ENCODE peak calls at places on chromosomes 4 and X, in nine cellular contexts. One of them, this sample, is unnamed.

GRCh38 chrX:9765737-9766098 is at the start of gene GPR143:
- DNase-seq in ovary: no peak
- DNase-seq in LNCaP clone FGC: no peak
- DNase-seq in brain microvascular endothelial cell: no peak
- DNase-seq in A549: no peak
- DNase-seq in foreskin keratinocyte: no peak
- DNase-seq in breast epithelium: no peak
- DNase-seq in fibroblast of lung: no peak
- DNase-seq in colonic mucosa: no peak
- DNase-seq in this sample: no peak

GRCh38 chr4:139368990-139369389 is 66.7 kb upstream of the NDUFC1 start:
- DNase-seq in ovary: no peak
- DNase-seq in LNCaP clone FGC: no peak
- DNase-seq in brain microvascular endothelial cell: peak; percentile 28
- DNase-seq in A549: no peak
- DNase-seq in foreskin keratinocyte: no peak
- DNase-seq in breast epithelium: no peak
- DNase-seq in fibroblast of lung: no peak
- DNase-seq in colonic mucosa: no peak
- DNase-seq in this sample: no peak

GRCh38 chrX:138847930-138848329 is 136.4 kb upstream of the FGF13 start:
- DNase-seq in ovary: no peak
- DNase-seq in LNCaP clone FGC: no peak
- DNase-seq in brain microvascular endothelial cell: no peak
- DNase-seq in A549: peak; percentile 0
- DNase-seq in foreskin keratinocyte: peak; percentile 13
- DNase-seq in breast epithelium: no peak
- DNase-seq in fibroblast of lung: peak; percentile 37
- DNase-seq in colonic mucosa: no peak
- DNase-seq in this sample: no peak

GRCh38 chr4:72290737-72291136 is 258.9 kb downstream of the NPFFR2 start:
- DNase-seq in ovary: no peak
- DNase-seq in LNCaP clone FGC: no peak
- DNase-seq in brain microvascular endothelial cell: no peak
- DNase-seq in A549: no peak
- DNase-seq in foreskin keratinocyte: no peak
- DNase-seq in breast epithelium: no peak
- DNase-seq in fibroblast of lung: no peak
- DNase-seq in colonic mucosa: no peak
- DNase-seq in this sample: no peak

GRCh38 chrX:120260369-120260768 is 9.8 kb downstream of the ZBTB33 start:
- DNase-seq in ovary: no peak
- DNase-seq in LNCaP clone FGC: no peak
- DNase-seq in brain microvascular endothelial cell: no peak
- DNase-seq in A549: no peak
- DNase-seq in foreskin keratinocyte: peak; percentile 82
- DNase-seq in breast epithelium: no peak
- DNase-seq in fibroblast of lung: no peak
- DNase-seq in colonic mucosa: no peak
- DNase-seq in this sample: no peak

GRCh38 chr4:74038161-74039064 is at the start of gene CXCL3:
- DNase-seq in ovary: peak; percentile 39
- DNase-seq in LNCaP clone FGC: no peak
- DNase-seq in brain microvascular endothelial cell: peak; percentile 59
- DNase-seq in A549: peak; percentile 72
- DNase-seq in foreskin keratinocyte: peak; percentile 71
- DNase-seq in breast epithelium: peak; percentile 53
- DNase-seq in fibroblast of lung: peak; percentile 72
- DNase-seq in colonic mucosa: peak; percentile 95
- DNase-seq in this sample: peak; percentile 16

GRCh38 chrX:3346436-3347329 is at the start of gene MXRA5:
- DNase-seq in ovary: no peak
- DNase-seq in LNCaP clone FGC: no peak
- DNase-seq in brain microvascular endothelial cell: no peak
- DNase-seq in A549: no peak
- DNase-seq in foreskin keratinocyte: peak; percentile 50
- DNase-seq in breast epithelium: no peak
- DNase-seq in fibroblast of lung: peak; percentile 6
- DNase-seq in colonic mucosa: no peak
- DNase-seq in this sample: no peak

GRCh38 chrX:38857736-38858432 is 56.6 kb downstream of the MID1IP1 start:
- DNase-seq in ovary: no peak
- DNase-seq in LNCaP clone FGC: no peak
- DNase-seq in brain microvascular endothelial cell: no peak
- DNase-seq in A549: no peak
- DNase-seq in foreskin keratinocyte: no peak
- DNase-seq in breast epithelium: no peak
- DNase-seq in fibroblast of lung: no peak
- DNase-seq in colonic mucosa: no peak
- DNase-seq in this sample: no peak

GRCh38 chr4:184462724-184463123 is 11.6 kb downstream of the IRF2 start:
- DNase-seq in ovary: no peak
- DNase-seq in LNCaP clone FGC: peak; percentile 60
- DNase-seq in brain microvascular endothelial cell: no peak
- DNase-seq in A549: no peak
- DNase-seq in foreskin keratinocyte: no peak
- DNase-seq in breast epithelium: no peak
- DNase-seq in fibroblast of lung: no peak
- DNase-seq in colonic mucosa: no peak
- DNase-seq in this sample: no peak

GRCh38 chrX:129768186-129768585 is 11.6 kb upstream of the SASH3 start:
- DNase-seq in ovary: no peak
- DNase-seq in LNCaP clone FGC: no peak
- DNase-seq in brain microvascular endothelial cell: no peak
- DNase-seq in A549: no peak
- DNase-seq in foreskin keratinocyte: no peak
- DNase-seq in breast epithelium: no peak
- DNase-seq in fibroblast of lung: no peak
- DNase-seq in colonic mucosa: no peak
- DNase-seq in this sample: no peak

GRCh38 chrX:71492086-71493065 is 40.5 kb upstream of the OGT start:
- DNase-seq in ovary: peak; percentile 35
- DNase-seq in LNCaP clone FGC: no peak
- DNase-seq in brain microvascular endothelial cell: peak; percentile 51
- DNase-seq in A549: peak; percentile 50
- DNase-seq in foreskin keratinocyte: peak; percentile 10
- DNase-seq in breast epithelium: no peak
- DNase-seq in fibroblast of lung: peak; percentile 41
- DNase-seq in colonic mucosa: peak; percentile 38
- DNase-seq in this sample: no peak

GRCh38 chr4:4425119-4425690 is 38.3 kb downstream of the NSG1 start:
- DNase-seq in ovary: no peak
- DNase-seq in LNCaP clone FGC: no peak
- DNase-seq in brain microvascular endothelial cell: no peak
- DNase-seq in A549: no peak
- DNase-seq in foreskin keratinocyte: no peak
- DNase-seq in breast epithelium: no peak
- DNase-seq in fibroblast of lung: no peak
- DNase-seq in colonic mucosa: no peak
- DNase-seq in this sample: no peak

GRCh38 chr4:4427886-4428285 is 41.0 kb downstream of the NSG1 start:
- DNase-seq in ovary: no peak
- DNase-seq in LNCaP clone FGC: no peak
- DNase-seq in brain microvascular endothelial cell: no peak
- DNase-seq in A549: no peak
- DNase-seq in foreskin keratinocyte: no peak
- DNase-seq in breast epithelium: no peak
- DNase-seq in fibroblast of lung: no peak
- DNase-seq in colonic mucosa: no peak
- DNase-seq in this sample: no peak

GRCh38 chr4:4425696-4426095 is 38.8 kb downstream of the NSG1 start:
- DNase-seq in ovary: no peak
- DNase-seq in LNCaP clone FGC: no peak
- DNase-seq in brain microvascular endothelial cell: no peak
- DNase-seq in A549: no peak
- DNase-seq in foreskin keratinocyte: no peak
- DNase-seq in breast epithelium: no peak
- DNase-seq in fibroblast of lung: no peak
- DNase-seq in colonic mucosa: peak; percentile 9
- DNase-seq in this sample: no peak

GRCh38 chr4:4427478-4427870 is 40.6 kb downstream of the NSG1 start:
- DNase-seq in ovary: no peak
- DNase-seq in LNCaP clone FGC: no peak
- DNase-seq in brain microvascular endothelial cell: no peak
- DNase-seq in A549: no peak
- DNase-seq in foreskin keratinocyte: no peak
- DNase-seq in breast epithelium: no peak
- DNase-seq in fibroblast of lung: no peak
- DNase-seq in colonic mucosa: no peak
- DNase-seq in this sample: no peak

DNA sequence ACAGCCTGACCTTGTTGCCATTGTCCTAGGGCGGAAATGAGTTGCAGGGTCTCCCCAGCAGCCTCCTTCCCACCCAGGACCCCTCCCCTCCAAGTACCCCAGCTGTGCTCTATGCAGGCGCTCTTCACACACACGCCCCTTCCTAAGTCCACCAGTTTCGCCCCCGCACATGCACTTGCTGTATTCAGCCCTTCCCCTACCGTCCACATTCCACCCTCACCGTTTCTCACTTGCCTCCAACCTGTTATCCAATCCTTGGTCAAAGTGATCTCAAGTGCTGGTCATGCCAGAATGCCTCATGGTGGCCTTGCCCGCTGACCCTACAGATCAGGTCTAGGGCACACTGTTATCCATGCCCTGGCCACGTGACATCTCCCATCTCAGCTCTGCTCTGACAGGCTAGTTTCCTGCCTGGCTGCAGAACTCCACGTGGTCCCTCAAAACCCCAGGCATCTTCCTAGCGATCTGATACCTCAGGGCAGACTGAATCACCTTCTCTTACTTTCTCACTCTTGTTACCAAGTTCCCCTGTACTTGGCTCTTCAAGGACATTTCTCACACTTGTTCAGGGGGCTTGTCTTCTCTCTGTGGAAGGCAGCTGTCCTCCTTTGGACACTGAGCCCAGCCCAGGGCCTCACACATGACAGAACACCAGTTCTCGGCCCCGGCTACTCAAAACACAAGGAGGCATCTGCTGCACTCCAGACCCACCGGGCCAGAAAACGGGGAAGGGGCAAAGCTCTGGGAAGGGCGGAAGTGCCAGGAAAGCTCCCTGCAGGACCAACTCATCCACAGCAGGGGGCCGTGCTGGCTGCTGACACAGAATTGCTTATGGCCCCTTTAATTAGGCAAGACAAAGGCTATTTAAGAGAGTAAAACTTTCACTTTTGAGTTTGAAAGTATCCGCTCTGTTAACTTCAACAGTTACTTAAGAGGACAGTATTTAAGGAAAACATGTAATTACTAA is 39.9 kb downstream of the NSG1 start:
- DNase-seq in ovary: no peak
- DNase-seq in LNCaP clone FGC: no peak
- DNase-seq in brain microvascular endothelial cell: no peak
- DNase-seq in A549: no peak
- DNase-seq in foreskin keratinocyte: no peak
- DNase-seq in breast epithelium: peak; percentile 30
- DNase-seq in fibroblast of lung: no peak
- DNase-seq in colonic mucosa: no peak
- DNase-seq in this sample: no peak
- TF ChIP-seq CTCF in ovary: no peak
- TF ChIP-seq CTCF in LNCaP clone FGC: no peak
- TF ChIP-seq CTCF in brain microvascular endothelial cell: peak; percentile 55
- TF ChIP-seq CTCF in A549: no peak
- TF ChIP-seq CTCF in foreskin keratinocyte: no peak
- TF ChIP-seq CTCF in breast epithelium: no peak
- TF ChIP-seq CTCF in fibroblast of lung: peak; percentile 12
- TF ChIP-seq CTCF in colonic mucosa: no peak
- TF ChIP-seq CTCF in this sample: no peak

GRCh38 chrX:153794018-153794896 is at the start of the genes IDH3G and SSR4:
- DNase-seq in ovary: peak; percentile 95
- DNase-seq in LNCaP clone FGC: peak; percentile 76
- DNase-seq in brain microvascular endothelial cell: peak; percentile 84
- DNase-seq in A549: peak; percentile 97
- DNase-seq in foreskin keratinocyte: peak; percentile 85
- DNase-seq in breast epithelium: peak; percentile 90
- DNase-seq in fibroblast of lung: peak; percentile 95
- DNase-seq in colonic mucosa: peak; percentile 89
- DNase-seq in this sample: peak; percentile 84
- TF ChIP-seq CTCF in ovary: no peak
- TF ChIP-seq CTCF in LNCaP clone FGC: no peak
- TF ChIP-seq CTCF in brain microvascular endothelial cell: no peak
- TF ChIP-seq CTCF in A549: no peak
- TF ChIP-seq CTCF in foreskin keratinocyte: peak; percentile 34
- TF ChIP-seq CTCF in breast epithelium: no peak
- TF ChIP-seq CTCF in fibroblast of lung: no peak
- TF ChIP-seq CTCF in colonic mucosa: no peak
- TF ChIP-seq CTCF in this sample: no peak

GRCh38 chr4:87229979-87230378 is 9.6 kb upstream of the KLHL8 start:
- DNase-seq in ovary: no peak
- DNase-seq in LNCaP clone FGC: no peak
- DNase-seq in brain microvascular endothelial cell: no peak
- DNase-seq in A549: no peak
- DNase-seq in foreskin keratinocyte: no peak
- DNase-seq in breast epithelium: no peak
- DNase-seq in fibroblast of lung: no peak
- DNase-seq in colonic mucosa: no peak
- DNase-seq in this sample: no peak
- TF ChIP-seq CTCF in ovary: no peak
- TF ChIP-seq CTCF in LNCaP clone FGC: no peak
- TF ChIP-seq CTCF in brain microvascular endothelial cell: no peak
- TF ChIP-seq CTCF in A549: no peak
- TF ChIP-seq CTCF in foreskin keratinocyte: no peak
- TF ChIP-seq CTCF in breast epithelium: no peak
- TF ChIP-seq CTCF in fibroblast of lung: no peak
- TF ChIP-seq CTCF in colonic mucosa: no peak
- TF ChIP-seq CTCF in this sample: no peak

GRCh38 chr4:18366136-18366535 is 344.6 kb upstream of the LCORL start:
- DNase-seq in ovary: no peak
- DNase-seq in LNCaP clone FGC: no peak
- DNase-seq in brain microvascular endothelial cell: no peak
- DNase-seq in A549: no peak
- DNase-seq in foreskin keratinocyte: no peak
- DNase-seq in breast epithelium: no peak
- DNase-seq in fibroblast of lung: no peak
- DNase-seq in colonic mucosa: no peak
- DNase-seq in this sample: no peak

GRCh38 chr4:18369561-18369960 is 348.0 kb upstream of the LCORL start:
- DNase-seq in ovary: no peak
- DNase-seq in LNCaP clone FGC: no peak
- DNase-seq in brain microvascular endothelial cell: no peak
- DNase-seq in A549: no peak
- DNase-seq in foreskin keratinocyte: no peak
- DNase-seq in breast epithelium: no peak
- DNase-seq in fibroblast of lung: no peak
- DNase-seq in colonic mucosa: no peak
- DNase-seq in this sample: no peak

DNA sequence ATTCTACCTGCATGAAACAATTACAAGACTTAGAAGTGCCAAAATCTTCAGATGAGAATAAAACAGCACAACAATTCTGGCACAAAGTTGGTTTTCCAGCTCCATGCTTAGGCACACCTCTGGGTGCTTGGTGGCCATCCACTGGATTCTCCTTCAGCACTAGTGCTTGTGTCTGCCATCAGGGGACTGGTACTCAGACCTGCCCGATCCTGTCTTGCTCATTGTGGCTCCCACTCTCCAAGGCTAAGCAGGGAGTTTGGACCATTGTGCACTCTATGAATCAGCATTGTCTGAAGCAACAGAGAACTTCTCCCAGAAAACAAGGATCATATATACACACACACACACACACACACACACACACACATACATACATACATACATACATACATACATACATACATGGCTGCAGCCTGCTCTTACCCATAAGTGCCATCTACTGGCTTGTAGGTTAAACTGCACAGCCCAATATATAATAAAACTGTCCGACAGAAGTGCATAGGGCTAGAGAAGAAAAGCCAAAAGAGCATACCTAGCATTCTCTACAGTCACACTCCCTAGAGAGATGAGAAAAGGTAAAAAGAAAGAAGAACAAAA is 345.3 kb upstream of the LCORL start:
- DNase-seq in ovary: no peak
- DNase-seq in LNCaP clone FGC: peak; percentile 33
- DNase-seq in brain microvascular endothelial cell: peak; percentile 2
- DNase-seq in A549: peak; percentile 18
- DNase-seq in foreskin keratinocyte: peak; percentile 32
- DNase-seq in breast epithelium: no peak
- DNase-seq in fibroblast of lung: peak; percentile 59
- DNase-seq in colonic mucosa: no peak
- DNase-seq in this sample: no peak
- TF ChIP-seq CTCF in ovary: no peak
- TF ChIP-seq CTCF in LNCaP clone FGC: peak; percentile 74
- TF ChIP-seq CTCF in brain microvascular endothelial cell: peak; percentile 55
- TF ChIP-seq CTCF in A549: no peak
- TF ChIP-seq CTCF in foreskin keratinocyte: peak; percentile 71
- TF ChIP-seq CTCF in breast epithelium: peak; percentile 16
- TF ChIP-seq CTCF in fibroblast of lung: peak; percentile 54
- TF ChIP-seq CTCF in colonic mucosa: peak; percentile 33
- TF ChIP-seq CTCF in this sample: no peak